ENCODE peak calls at places on chromosomes 6 and 20, in four cellular contexts. One of them, this sample, is unnamed.
A peak's percentile ranks its signal among the peaks of the same experiment; 100 is the strongest.

GRCh38 chr20:20677186-20677585 is 35.3 kb downstream of the RALGAPA2 start:
- DNase-seq in A673: no peak
- DNase-seq in adrenal gland: no peak
- DNase-seq in lung: no peak
- DNase-seq in this sample: no peak

GRCh38 chr6:47654255-47654654 is 44.1 kb upstream of the ADGRF4 start:
- DNase-seq in A673: no peak
- DNase-seq in adrenal gland: no peak
- DNase-seq in lung: no peak
- DNase-seq in this sample: no peak

GRCh38 chr6:32047855-32048766 is 9.9 kb downstream of the CYP21A2 start:
- DNase-seq in A673: peak; percentile 60
- DNase-seq in adrenal gland: peak; percentile 81
- DNase-seq in lung: peak; percentile 77
- DNase-seq in this sample: peak; percentile 68

GRCh38 chr20:3786126-3786484 is 435 bp downstream of the CENPB start:
- DNase-seq in A673: peak; percentile 70
- DNase-seq in adrenal gland: peak; percentile 70
- DNase-seq in lung: no peak
- DNase-seq in this sample: peak; percentile 54

GRCh38 chr6:31935829-31936228 is 8.3 kb downstream of the C2 start:
- DNase-seq in A673: no peak
- DNase-seq in adrenal gland: no peak
- DNase-seq in lung: no peak
- DNase-seq in this sample: no peak

GRCh38 chr6:106746660-106747059 is 117.3 kb downstream of the QRSL1 start:
- DNase-seq in A673: no peak
- DNase-seq in adrenal gland: no peak
- DNase-seq in lung: peak; percentile 34
- DNase-seq in this sample: peak; percentile 47

GRCh38 chr20:39146394-39146793 is 184.2 kb downstream of the DHX35 start:
- DNase-seq in A673: no peak
- DNase-seq in adrenal gland: no peak
- DNase-seq in lung: no peak
- DNase-seq in this sample: no peak

GRCh38 chr6:20417819-20418218 is 16.1 kb downstream of the E2F3 start:
- DNase-seq in A673: no peak
- DNase-seq in adrenal gland: no peak
- DNase-seq in lung: no peak
- DNase-seq in this sample: no peak

GRCh38 chr6:142885182-142885867 is 59.7 kb downstream of the HIVEP2 start:
- DNase-seq in A673: peak; percentile 54
- DNase-seq in adrenal gland: peak; percentile 29
- DNase-seq in lung: peak; percentile 39
- DNase-seq in this sample: peak; percentile 64

GRCh38 chr6:10794239-10794638 is 44.1 kb downstream of the MAK start:
- DNase-seq in A673: no peak
- DNase-seq in adrenal gland: no peak
- DNase-seq in lung: no peak
- DNase-seq in this sample: no peak

GRCh38 chr20:12173333-12173732 is 255.6 kb downstream of the BTBD3 start:
- DNase-seq in A673: no peak
- DNase-seq in adrenal gland: no peak
- DNase-seq in lung: no peak
- DNase-seq in this sample: no peak

GRCh38 chr6:50128420-50129005 is 78.8 kb upstream of the DEFB112 start:
- DNase-seq in A673: peak; percentile 19
- DNase-seq in adrenal gland: no peak
- DNase-seq in lung: no peak
- DNase-seq in this sample: no peak

GRCh38 chr6:101402618-101403002 is 9.1 kb downstream of the GRIK2 start:
- DNase-seq in A673: no peak
- DNase-seq in adrenal gland: no peak
- DNase-seq in lung: no peak
- DNase-seq in this sample: no peak

GRCh38 chr6:110528051-110528929 is 51.9 kb upstream of the SLC22A16 start:
- DNase-seq in A673: peak; percentile 95
- DNase-seq in adrenal gland: peak; percentile 40
- DNase-seq in lung: no peak
- DNase-seq in this sample: peak; percentile 36

GRCh38 chr6:105258816-105259215 is 79.0 kb upstream of the POPDC3 start:
- DNase-seq in A673: no peak
- DNase-seq in adrenal gland: no peak
- DNase-seq in lung: peak; percentile 54
- DNase-seq in this sample: no peak

GRCh38 chr20:9867196-9867980 is 28.5 kb upstream of the PAK5 start:
- DNase-seq in A673: no peak
- DNase-seq in adrenal gland: no peak
- DNase-seq in lung: no peak
- DNase-seq in this sample: no peak

GRCh38 chr20:21251278-21251677 is 51.9 kb upstream of the XRN2 start:
- DNase-seq in A673: no peak
- DNase-seq in adrenal gland: no peak
- DNase-seq in lung: no peak
- DNase-seq in this sample: no peak

GRCh38 chr20:46805836-46806235 is 88.8 kb upstream of the EYA2 start:
- DNase-seq in A673: no peak
- DNase-seq in adrenal gland: no peak
- DNase-seq in lung: no peak
- DNase-seq in this sample: no peak

GRCh38 chr20:37245671-37246237 is 15.9 kb downstream of the GHRH start:
- DNase-seq in A673: no peak
- DNase-seq in adrenal gland: no peak
- DNase-seq in lung: no peak
- DNase-seq in this sample: no peak

GRCh38 chr6:31180500-31180899 is 10.0 kb upstream of the POU5F1 start:
- DNase-seq in A673: no peak
- DNase-seq in adrenal gland: peak; percentile 73
- DNase-seq in lung: peak; percentile 84
- DNase-seq in this sample: peak; percentile 58

GRCh38 chr6:148347076-148348054 is 4.7 kb downstream of the SASH1 start:
- DNase-seq in A673: no peak
- DNase-seq in adrenal gland: no peak
- DNase-seq in lung: no peak
- DNase-seq in this sample: no peak

GRCh38 chr6:88047510-88048150 is at the start of gene SPACA1:
- DNase-seq in A673: no peak
- DNase-seq in adrenal gland: no peak
- DNase-seq in lung: no peak
- DNase-seq in this sample: no peak

GRCh38 chr6:36028887-36029324 is 1.3 kb downstream of the MAPK14 start:
- DNase-seq in A673: peak; percentile 86
- DNase-seq in adrenal gland: peak; percentile 86
- DNase-seq in lung: peak; percentile 75
- DNase-seq in this sample: peak; percentile 97

GRCh38 chr6:75349262-75349984 is 64.8 kb upstream of the TMEM30A start:
- DNase-seq in A673: peak; percentile 40
- DNase-seq in adrenal gland: no peak
- DNase-seq in lung: no peak
- DNase-seq in this sample: peak; percentile 63

GRCh38 chr6:139577991-139578604 is 203.7 kb upstream of the CITED2 start:
- DNase-seq in A673: peak; percentile 22
- DNase-seq in adrenal gland: no peak
- DNase-seq in lung: no peak
- DNase-seq in this sample: no peak

GRCh38 chr6:116096979-116097816 is 3.5 kb upstream of the NT5DC1 start:
- DNase-seq in A673: peak; percentile 39
- DNase-seq in adrenal gland: no peak
- DNase-seq in lung: no peak
- DNase-seq in this sample: no peak

GRCh38 chr20:49811825-49812462 is 684 bp upstream of the SLC9A8 start:
- DNase-seq in A673: peak; percentile 9
- DNase-seq in adrenal gland: no peak
- DNase-seq in lung: no peak
- DNase-seq in this sample: no peak

GRCh38 chr6:17585766-17586502 is 14.2 kb upstream of the FAM8A1 start:
- DNase-seq in A673: peak; percentile 43
- DNase-seq in adrenal gland: no peak
- DNase-seq in lung: peak; percentile 42
- DNase-seq in this sample: peak; percentile 12

GRCh38 chr6:53437557-53438202 is 88.9 kb upstream of the ELOVL5 start:
- DNase-seq in A673: peak; percentile 71
- DNase-seq in adrenal gland: no peak
- DNase-seq in lung: peak; percentile 45
- DNase-seq in this sample: peak; percentile 32

GRCh38 chr6:137045221-137045789 is 540 bp upstream of the IL20RA start:
- DNase-seq in A673: no peak
- DNase-seq in adrenal gland: no peak
- DNase-seq in lung: no peak
- DNase-seq in this sample: no peak

GRCh38 chr6:81204741-81205140 is 547.7 kb downstream of the TENT5A start:
- DNase-seq in A673: peak; percentile 32
- DNase-seq in adrenal gland: no peak
- DNase-seq in lung: no peak
- DNase-seq in this sample: no peak

GRCh38 chr20:33569290-33570094 is 79.6 kb downstream of the CBFA2T2 start:
- DNase-seq in A673: no peak
- DNase-seq in adrenal gland: no peak
- DNase-seq in lung: no peak
- DNase-seq in this sample: peak; percentile 74

GRCh38 chr6:103107985-103108384 is 1714.5 kb downstream of the GRIK2 start:
- DNase-seq in A673: peak; percentile 46
- DNase-seq in adrenal gland: no peak
- DNase-seq in lung: no peak
- DNase-seq in this sample: no peak

GRCh38 chr6:103113416-103113815 is 1719.9 kb downstream of the GRIK2 start:
- DNase-seq in A673: no peak
- DNase-seq in adrenal gland: no peak
- DNase-seq in lung: no peak
- DNase-seq in this sample: no peak
- H3K4me1 ChIP-seq in A673: no peaks in the 10 kb centered on the region
- H3K4me1 ChIP-seq in adrenal gland: no peaks in the 10 kb centered on the region
- H3K4me1 ChIP-seq in lung: no peaks in the 10 kb centered on the region
- H3K4me1 ChIP-seq in this sample: no peaks in the 10 kb centered on the region

GRCh38 chr6:167678102-167679101 is 148.3 kb upstream of the AFDN start:
- DNase-seq in A673: peak; percentile 64
- DNase-seq in adrenal gland: no peak
- DNase-seq in lung: no peak
- DNase-seq in this sample: peak; percentile 46

GRCh38 chr6:167676666-167677421 is 149.9 kb upstream of the AFDN start:
- DNase-seq in A673: peak; percentile 37
- DNase-seq in adrenal gland: no peak
- DNase-seq in lung: no peak
- DNase-seq in this sample: no peak

GRCh38 chr6:167679137-167679736 is 147.5 kb upstream of the AFDN start:
- DNase-seq in A673: no peak
- DNase-seq in adrenal gland: no peak
- DNase-seq in lung: no peak
- DNase-seq in this sample: no peak

GRCh38 chr6:167676000-167676665 is 150.6 kb upstream of the AFDN start:
- DNase-seq in A673: no peak
- DNase-seq in adrenal gland: peak; percentile 45
- DNase-seq in lung: no peak
- DNase-seq in this sample: no peak

GRCh38 chr6:167677422-167677789 is 149.3 kb upstream of the AFDN start:
- DNase-seq in A673: no peak
- DNase-seq in adrenal gland: no peak
- DNase-seq in lung: no peak
- DNase-seq in this sample: no peak
- H3K4me1 ChIP-seq in A673: peaks cover 17% of the 10 kb centered on the region
- H3K4me1 ChIP-seq in adrenal gland: no peaks in the 10 kb centered on the region
- H3K4me1 ChIP-seq in lung: peaks cover 11% of the 10 kb centered on the region
- H3K4me1 ChIP-seq in this sample: peaks cover 8% of the 10 kb centered on the region

DNA sequence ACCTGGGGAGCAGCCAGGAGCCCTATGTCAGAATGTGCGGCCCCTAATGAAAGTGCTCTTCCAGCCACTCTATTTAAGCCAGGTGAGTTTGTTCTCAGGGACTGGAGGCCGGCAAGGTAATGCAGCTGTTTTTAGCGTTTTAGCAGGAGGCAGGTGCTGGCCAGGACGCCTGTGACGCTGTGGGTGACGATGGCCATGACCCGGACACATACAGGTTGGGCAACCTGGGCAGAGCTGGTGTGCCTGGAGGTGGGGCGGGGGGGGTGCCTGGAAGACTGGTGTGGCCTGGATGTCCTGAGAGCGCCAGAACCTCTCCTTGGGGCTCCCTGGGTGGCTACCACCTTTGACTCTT is 51.7 kb downstream of the RBM38 start:
- DNase-seq in A673: no peak
- DNase-seq in adrenal gland: no peak
- DNase-seq in lung: no peak
- DNase-seq in this sample: no peak
- H3K4me1 ChIP-seq in A673: no peaks in the 10 kb centered on the region
- H3K4me1 ChIP-seq in adrenal gland: peaks cover 14% of the 10 kb centered on the region
- H3K4me1 ChIP-seq in lung: no peaks in the 10 kb centered on the region
- H3K4me1 ChIP-seq in this sample: peaks cover 23% of the 10 kb centered on the region

GRCh38 chr6:132818404-132819359 is 4.3 kb downstream of the RPS12 start:
- DNase-seq in A673: no peak
- DNase-seq in adrenal gland: no peak
- DNase-seq in lung: no peak
- DNase-seq in this sample: no peak

GRCh38 chr6:132816665-132817064 is 2.3 kb downstream of the RPS12 start:
- DNase-seq in A673: no peak
- DNase-seq in adrenal gland: no peak
- DNase-seq in lung: no peak
- DNase-seq in this sample: no peak

GRCh38 chr6:132817554-132818403 is 3.4 kb downstream of the RPS12 start:
- DNase-seq in A673: no peak
- DNase-seq in adrenal gland: no peak
- DNase-seq in lung: no peak
- DNase-seq in this sample: no peak

GRCh38 chr6:132820629-132821381 is 6.4 kb downstream of the RPS12 start:
- DNase-seq in A673: no peak
- DNase-seq in adrenal gland: no peak
- DNase-seq in lung: no peak
- DNase-seq in this sample: no peak

DNA sequence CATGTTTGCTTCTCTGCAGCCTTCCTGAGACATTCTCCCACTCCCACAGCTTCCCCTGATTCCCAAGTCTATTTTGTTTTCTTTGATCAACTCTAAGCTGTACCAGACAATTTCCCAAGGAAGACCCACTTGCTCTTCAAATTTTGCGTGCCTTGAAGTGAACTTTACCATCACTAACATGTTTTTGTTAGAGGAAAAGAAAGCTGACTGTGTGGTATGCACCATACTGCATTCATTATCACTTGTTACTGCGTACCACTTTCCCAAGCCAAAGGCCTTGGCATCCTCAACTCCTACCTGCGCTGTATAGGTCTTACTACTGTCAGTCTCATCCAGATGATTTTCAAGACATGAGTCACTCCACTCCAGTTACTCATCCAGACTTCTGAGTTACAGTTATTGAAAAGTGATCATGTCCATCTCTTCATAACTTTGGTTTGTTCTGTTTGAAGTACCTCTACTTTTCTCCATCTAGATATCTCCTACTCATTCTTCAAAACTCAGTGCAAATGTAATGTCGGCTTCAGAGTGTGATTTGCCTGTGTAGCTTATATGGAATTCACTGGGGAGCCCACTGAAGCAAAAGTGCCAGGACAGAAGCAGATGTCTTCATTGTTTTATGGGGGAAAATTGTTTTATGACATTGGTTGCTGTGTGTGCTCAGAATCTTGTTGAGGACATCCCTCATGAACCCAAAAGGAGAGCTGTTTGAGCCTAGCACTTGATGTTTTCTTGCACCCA is 5.2 kb downstream of the RPS12 start:
- DNase-seq in A673: no peak
- DNase-seq in adrenal gland: no peak
- DNase-seq in lung: no peak
- DNase-seq in this sample: no peak
- H3K4me1 ChIP-seq in A673: peaks cover 11% of the 10 kb centered on the region
- H3K4me1 ChIP-seq in adrenal gland: peaks cover 21% of the 10 kb centered on the region
- H3K4me1 ChIP-seq in lung: peaks cover 26% of the 10 kb centered on the region
- H3K4me1 ChIP-seq in this sample: peaks cover 14% of the 10 kb centered on the region